ENCODE peak calls at places on chromosomes 16 and 17, in ten cellular contexts. One of them, this sample, is unnamed.

GRCh38 chr17:48909796-48910195 is 1.6 kb downstream of the UBE2Z start:
- DNase-seq in body of pancreas: no peak
- DNase-seq in H1: no peak
- DNase-seq in bronchial epithelial cell: peak
- DNase-seq in choroid plexus epithelial cell: peak
- DNase-seq in vagina: no peak
- DNase-seq in IMR-90: peak
- DNase-seq in activated B cell treated with CpG ODN at 0.5 μM for 24 hours: no peak
- DNase-seq in A549: no peak
- DNase-seq in thoracic aorta: no peak
- DNase-seq in this sample: no peak

GRCh38 chr16:2988590-2989099 is 8.4 kb upstream of the PKMYT1 start:
- DNase-seq in body of pancreas: no peak
- DNase-seq in H1: no peak
- DNase-seq in bronchial epithelial cell: no peak
- DNase-seq in choroid plexus epithelial cell: no peak
- DNase-seq in vagina: no peak
- DNase-seq in IMR-90: no peak
- DNase-seq in activated B cell treated with CpG ODN at 0.5 μM for 24 hours: no peak
- DNase-seq in A549: no peak
- DNase-seq in thoracic aorta: no peak
- DNase-seq in this sample: no peak

GRCh38 chr17:37286430-37286829 is 89.4 kb upstream of the C17orf78 start:
- DNase-seq in body of pancreas: no peak
- DNase-seq in H1: no peak
- DNase-seq in bronchial epithelial cell: no peak
- DNase-seq in choroid plexus epithelial cell: no peak
- DNase-seq in vagina: no peak
- DNase-seq in IMR-90: no peak
- DNase-seq in activated B cell treated with CpG ODN at 0.5 μM for 24 hours: no peak
- DNase-seq in A549: no peak
- DNase-seq in thoracic aorta: no peak
- DNase-seq in this sample: no peak

GRCh38 chr17:81955058-81955681 is 5.8 kb downstream of the NOTUM start:
- DNase-seq in body of pancreas: no peak
- DNase-seq in H1: no peak
- DNase-seq in bronchial epithelial cell: no peak
- DNase-seq in choroid plexus epithelial cell: no peak
- DNase-seq in vagina: no peak
- DNase-seq in IMR-90: no peak
- DNase-seq in activated B cell treated with CpG ODN at 0.5 μM for 24 hours: no peak
- DNase-seq in A549: no peak
- DNase-seq in thoracic aorta: no peak
- DNase-seq in this sample: no peak

GRCh38 chr17:79524201-79524882 is 86.5 kb downstream of the RBFOX3 start:
- DNase-seq in body of pancreas: no peak
- DNase-seq in H1: no peak
- DNase-seq in bronchial epithelial cell: no peak
- DNase-seq in choroid plexus epithelial cell: no peak
- DNase-seq in vagina: no peak
- DNase-seq in IMR-90: no peak
- DNase-seq in activated B cell treated with CpG ODN at 0.5 μM for 24 hours: no peak
- DNase-seq in A549: no peak
- DNase-seq in thoracic aorta: no peak
- DNase-seq in this sample: no peak

GRCh38 chr16:9480503-9480902 is 389.1 kb downstream of the HAPSTR1 start:
- DNase-seq in body of pancreas: no peak
- DNase-seq in H1: no peak
- DNase-seq in bronchial epithelial cell: no peak
- DNase-seq in choroid plexus epithelial cell: no peak
- DNase-seq in vagina: no peak
- DNase-seq in IMR-90: no peak
- DNase-seq in activated B cell treated with CpG ODN at 0.5 μM for 24 hours: no peak
- DNase-seq in A549: no peak
- DNase-seq in thoracic aorta: no peak
- DNase-seq in this sample: no peak

GRCh38 chr16:397736-398332 is 835 bp downstream of the NME4 start:
- DNase-seq in body of pancreas: peak
- DNase-seq in H1: peak
- DNase-seq in bronchial epithelial cell: peak
- DNase-seq in choroid plexus epithelial cell: peak
- DNase-seq in vagina: no peak
- DNase-seq in IMR-90: peak
- DNase-seq in activated B cell treated with CpG ODN at 0.5 μM for 24 hours: no peak
- DNase-seq in A549: peak
- DNase-seq in thoracic aorta: no peak
- DNase-seq in this sample: peak

GRCh38 chr17:68319420-68320162 is 28.3 kb downstream of the ARSG start:
- DNase-seq in body of pancreas: no peak
- DNase-seq in H1: no peak
- DNase-seq in bronchial epithelial cell: no peak
- DNase-seq in choroid plexus epithelial cell: no peak
- DNase-seq in vagina: no peak
- DNase-seq in IMR-90: no peak
- DNase-seq in activated B cell treated with CpG ODN at 0.5 μM for 24 hours: no peak
- DNase-seq in A549: no peak
- DNase-seq in thoracic aorta: no peak
- DNase-seq in this sample: peak

GRCh38 chr16:64092284-64092683 is 1029.6 kb downstream of the CDH11 start:
- DNase-seq in body of pancreas: no peak
- DNase-seq in H1: no peak
- DNase-seq in bronchial epithelial cell: peak
- DNase-seq in choroid plexus epithelial cell: peak
- DNase-seq in vagina: no peak
- DNase-seq in IMR-90: peak
- DNase-seq in activated B cell treated with CpG ODN at 0.5 μM for 24 hours: no peak
- DNase-seq in A549: no peak
- DNase-seq in thoracic aorta: no peak
- DNase-seq in this sample: no peak

DNA sequence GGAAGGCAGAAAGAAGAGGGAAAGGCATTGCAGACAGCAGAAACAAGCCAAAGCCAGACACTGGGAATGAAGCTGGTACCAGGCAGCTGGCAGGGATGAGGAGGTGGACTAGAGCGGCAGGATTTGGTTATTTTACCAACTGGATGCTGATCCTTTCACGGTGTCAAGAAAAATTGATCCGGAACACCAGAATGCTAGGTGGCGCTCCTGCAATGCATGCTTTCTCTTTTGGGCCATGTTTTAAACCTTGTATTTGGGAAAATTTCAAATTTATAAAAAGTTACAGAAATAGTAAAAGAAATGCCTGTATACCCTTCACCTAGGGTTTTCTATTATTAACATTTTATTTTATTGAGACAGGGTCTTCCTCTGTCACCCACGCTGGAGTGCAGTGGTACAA is 224.7 kb downstream of the SOX9 start:
- DNase-seq in body of pancreas: no peak
- DNase-seq in H1: no peak
- DNase-seq in bronchial epithelial cell: no peak
- DNase-seq in choroid plexus epithelial cell: no peak
- DNase-seq in vagina: no peak
- DNase-seq in IMR-90: no peak
- DNase-seq in activated B cell treated with CpG ODN at 0.5 μM for 24 hours: no peak
- DNase-seq in A549: no peak
- DNase-seq in thoracic aorta: no peak
- DNase-seq in this sample: no peak
- TF ChIP-seq CTCF in body of pancreas: peak
- TF ChIP-seq CTCF in H1: no peak
- TF ChIP-seq CTCF in bronchial epithelial cell: no peak
- TF ChIP-seq CTCF in choroid plexus epithelial cell: peak
- TF ChIP-seq CTCF in vagina: no peak
- TF ChIP-seq CTCF in IMR-90: no peak
- TF ChIP-seq CTCF in activated B cell treated with CpG ODN at 0.5 μM for 24 hours: no peak
- TF ChIP-seq CTCF in A549: peak
- TF ChIP-seq CTCF in thoracic aorta: no peak
- TF ChIP-seq CTCF in this sample: no peak

GRCh38 chr17:75856062-75856681 is 1.0 kb upstream of the WBP2 start:
- DNase-seq in body of pancreas: peak
- DNase-seq in H1: no peak
- DNase-seq in bronchial epithelial cell: no peak
- DNase-seq in choroid plexus epithelial cell: peak
- DNase-seq in vagina: no peak
- DNase-seq in IMR-90: peak
- DNase-seq in activated B cell treated with CpG ODN at 0.5 μM for 24 hours: no peak
- DNase-seq in A549: peak
- DNase-seq in thoracic aorta: no peak
- DNase-seq in this sample: no peak
- TF ChIP-seq CTCF in body of pancreas: no peak
- TF ChIP-seq CTCF in H1: peak
- TF ChIP-seq CTCF in bronchial epithelial cell: no peak
- TF ChIP-seq CTCF in choroid plexus epithelial cell: no peak
- TF ChIP-seq CTCF in vagina: no peak
- TF ChIP-seq CTCF in IMR-90: peak
- TF ChIP-seq CTCF in activated B cell treated with CpG ODN at 0.5 μM for 24 hours: no peak
- TF ChIP-seq CTCF in A549: no peak
- TF ChIP-seq CTCF in thoracic aorta: no peak
- TF ChIP-seq CTCF in this sample: peak

GRCh38 chr16:89507834-89508590 is at the start of gene SPG7:
- DNase-seq in body of pancreas: peak
- DNase-seq in H1: peak
- DNase-seq in bronchial epithelial cell: peak
- DNase-seq in choroid plexus epithelial cell: peak
- DNase-seq in vagina: no peak
- DNase-seq in IMR-90: peak
- DNase-seq in activated B cell treated with CpG ODN at 0.5 μM for 24 hours: peak
- DNase-seq in A549: peak
- DNase-seq in thoracic aorta: no peak
- DNase-seq in this sample: peak
- TF ChIP-seq CTCF in body of pancreas: no peak
- TF ChIP-seq CTCF in H1: peak
- TF ChIP-seq CTCF in bronchial epithelial cell: no peak
- TF ChIP-seq CTCF in choroid plexus epithelial cell: no peak
- TF ChIP-seq CTCF in vagina: no peak
- TF ChIP-seq CTCF in IMR-90: peak
- TF ChIP-seq CTCF in activated B cell treated with CpG ODN at 0.5 μM for 24 hours: no peak
- TF ChIP-seq CTCF in A549: no peak
- TF ChIP-seq CTCF in thoracic aorta: no peak
- TF ChIP-seq CTCF in this sample: no peak

DNA sequence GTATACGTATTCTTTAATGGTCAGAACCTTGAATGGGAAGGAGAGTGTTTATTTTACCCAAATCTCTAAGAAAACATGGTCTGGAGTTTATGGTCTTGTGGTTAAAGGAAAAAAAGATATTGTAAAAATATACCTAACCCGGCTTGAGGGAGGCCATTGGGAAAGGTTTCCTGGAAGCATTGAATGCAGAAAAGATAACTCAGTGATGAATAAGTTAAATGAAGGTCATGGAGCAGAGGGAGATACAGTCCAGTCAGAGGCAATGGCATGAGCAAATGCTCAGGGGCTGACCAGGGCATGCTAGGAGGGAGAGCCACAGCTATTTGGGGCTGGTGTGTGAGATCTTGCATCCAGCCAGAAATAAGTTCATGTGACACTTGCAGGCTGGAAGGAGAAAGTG is 430.4 kb upstream of the CDH5 start:
- DNase-seq in body of pancreas: no peak
- DNase-seq in H1: no peak
- DNase-seq in bronchial epithelial cell: no peak
- DNase-seq in choroid plexus epithelial cell: peak
- DNase-seq in vagina: peak
- DNase-seq in IMR-90: peak
- DNase-seq in activated B cell treated with CpG ODN at 0.5 μM for 24 hours: no peak
- DNase-seq in A549: no peak
- DNase-seq in thoracic aorta: no peak
- DNase-seq in this sample: no peak
- TF ChIP-seq CTCF in body of pancreas: no peak
- TF ChIP-seq CTCF in H1: no peak
- TF ChIP-seq CTCF in bronchial epithelial cell: no peak
- TF ChIP-seq CTCF in choroid plexus epithelial cell: no peak
- TF ChIP-seq CTCF in vagina: no peak
- TF ChIP-seq CTCF in IMR-90: no peak
- TF ChIP-seq CTCF in activated B cell treated with CpG ODN at 0.5 μM for 24 hours: no peak
- TF ChIP-seq CTCF in A549: no peak
- TF ChIP-seq CTCF in thoracic aorta: no peak
- TF ChIP-seq CTCF in this sample: no peak

DNA sequence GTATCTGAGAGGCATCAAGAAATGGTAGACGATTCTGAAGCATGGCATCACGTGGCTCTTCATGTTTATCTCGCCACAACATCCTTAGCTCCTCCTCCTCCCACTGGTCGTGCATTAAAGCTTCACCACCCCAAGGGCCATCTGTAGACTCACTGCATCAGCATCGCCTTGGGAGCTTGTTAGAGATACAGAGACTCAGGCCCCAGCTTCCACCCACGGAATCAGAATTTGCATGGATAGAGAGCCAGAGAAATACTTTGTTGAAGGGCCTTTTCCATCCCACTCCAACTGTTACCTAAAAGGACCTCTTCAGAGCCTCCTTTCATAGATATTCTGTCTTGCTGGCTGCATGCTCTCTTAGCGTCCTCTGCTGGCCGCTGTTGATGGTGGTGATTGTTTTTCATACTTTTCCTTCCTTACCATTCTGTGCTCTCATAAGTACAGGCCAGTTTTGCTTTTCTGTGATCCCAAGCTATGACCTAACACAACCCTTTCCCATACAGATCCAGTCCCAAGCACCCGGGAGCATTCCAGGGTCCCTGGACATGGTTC is 1049.4 kb upstream of the EEF2KMT start:
- DNase-seq in body of pancreas: no peak
- DNase-seq in H1: peak
- DNase-seq in bronchial epithelial cell: no peak
- DNase-seq in choroid plexus epithelial cell: no peak
- DNase-seq in vagina: peak
- DNase-seq in IMR-90: no peak
- DNase-seq in activated B cell treated with CpG ODN at 0.5 μM for 24 hours: no peak
- DNase-seq in A549: no peak
- DNase-seq in thoracic aorta: no peak
- DNase-seq in this sample: no peak
- TF ChIP-seq CTCF in body of pancreas: no peak
- TF ChIP-seq CTCF in H1: peak
- TF ChIP-seq CTCF in bronchial epithelial cell: no peak
- TF ChIP-seq CTCF in choroid plexus epithelial cell: no peak
- TF ChIP-seq CTCF in vagina: no peak
- TF ChIP-seq CTCF in IMR-90: no peak
- TF ChIP-seq CTCF in activated B cell treated with CpG ODN at 0.5 μM for 24 hours: no peak
- TF ChIP-seq CTCF in A549: no peak
- TF ChIP-seq CTCF in thoracic aorta: no peak
- TF ChIP-seq CTCF in this sample: no peak